ENCODE peak calls at places on chromosomes 16 and 17, in five cellular contexts. F, J, B, Z and G are unnamed samples.

GRCh38 chr17:79920751-79921410 is 81.6 kb upstream of the CBX4 start:
- DNase-seq in F (no peak), J (no peak), B (no peak), Z (no peak), G (no peak)

GRCh38 chr16:57366544-57367040 is 5.7 kb upstream of the CX3CL1 start:
- DNase-seq in F (no peak), J (no peak), B (no peak), Z (no peak), G (no peak)

GRCh38 chr16:72689851-72690250 is 358.1 kb downstream of the ZFHX3 start:
- DNase-seq in F (no peak), J (no peak), B (peak; percentile 17), Z (no peak), G (no peak)

GRCh38 chr17:81511800-81512559 is 619 bp downstream of the ACTG1 start:
- DNase-seq in F (no peak), J (peak; percentile 60), B (no peak), Z (no peak), G (peak; percentile 40)

GRCh38 chr16:74627506-74628220 is 20.7 kb upstream of the GLG1 start:
- DNase-seq in F (peak; percentile 24), J (peak; percentile 46), B (peak; percentile 28), Z (peak; percentile 19), G (no peak)

GRCh38 chr16:83746611-83747010 is 61.2 kb upstream of the HSBP1 start:
- DNase-seq in F (no peak), J (no peak), B (no peak), Z (no peak), G (no peak)

GRCh38 chr17:82923366-82924113 is 83.7 kb upstream of the ZNF750 start:
- DNase-seq in F (no peak), J (no peak), B (no peak), Z (no peak), G (no peak)

GRCh38 chr17:74745548-74746177 is 2.8 kb upstream of the NHERF1 start:
- DNase-seq in F (no peak), J (no peak), B (no peak), Z (no peak), G (no peak)

GRCh38 chr16:78563905-78564304 is 464.5 kb downstream of the WWOX start:
- DNase-seq in F (no peak), J (no peak), B (no peak), Z (no peak), G (no peak)

GRCh38 chr16:50695017-50696000 is 1.9 kb downstream of the NOD2 start:
- DNase-seq in F (no peak), J (peak; percentile 60), B (no peak), Z (no peak), G (no peak)

GRCh38 chr17:54882950-54883349 is 17.7 kb upstream of the TOM1L1 start:
- DNase-seq in F (no peak), J (no peak), B (no peak), Z (no peak), G (no peak)

GRCh38 chr16:89708481-89708931 is 7.0 kb upstream of the SPATA2L start:
- DNase-seq in F (no peak), J (no peak), B (no peak), Z (no peak), G (peak; percentile 19)